ENCODE peak calls at places on chromosomes 16 and 17, in seven cellular contexts. R, C, O, H, V, F and M are unnamed samples.

GRCh38 chr17:71964559-71964958 is 156.3 kb upstream of the SOX9 start:
- DNase-seq in H (no peak), V (no peak), F (no peak), O (no peak), C (no peak), R (no peak), M (no peak)

GRCh38 chr17:50681260-50682200 is 26.2 kb downstream of the ANKRD40 start:
- DNase-seq in V (peak; percentile 66), O (peak; percentile 54), H (no peak), F (no peak), C (no peak), R (no peak), M (no peak)

GRCh38 chr17:38783227-38783626 is 16.1 kb downstream of the PIP4K2B start:
- DNase-seq in O (no peak), C (no peak), H (no peak), F (no peak), V (no peak), R (no peak), M (no peak)

GRCh38 chr17:3927628-3928010 is 11.4 kb upstream of the P2RX1 start:
- DNase-seq in H (no peak), C (no peak), O (no peak), V (no peak), R (no peak), F (no peak), M (no peak)

GRCh38 chr17:58308173-58308984 is 20.2 kb downstream of the TSPOAP1 start:
- DNase-seq in R (no peak), F (no peak), C (no peak), H (no peak), V (no peak), O (no peak), M (peak; percentile 86)

GRCh38 chr17:76276461-76277299 is 11.5 kb downstream of the UBALD2 start:
- DNase-seq in R (no peak), C (no peak), V (no peak), O (no peak), F (no peak), H (no peak), M (no peak)

GRCh38 chr16:58402796-58403195 is 10.5 kb downstream of the GINS3 start:
- DNase-seq in R (no peak), O (no peak), H (no peak), F (no peak), C (no peak), V (no peak), M (no peak)

GRCh38 chr17:82230627-82231311 is 1.9 kb downstream of the SLC16A3 start:
- DNase-seq in O (peak; percentile 94), C (no peak), F (peak; percentile 42), V (peak; percentile 77), H (no peak), R (no peak), M (no peak)

GRCh38 chr17:39174907-39175694 is 9.1 kb upstream of the ARL5C start:
- DNase-seq in R (peak; percentile 58), C (peak; percentile 38), V (peak; percentile 63), O (peak; percentile 88), H (peak; percentile 64), F (peak; percentile 64), M (peak; percentile 82)

GRCh38 chr17:11598274-11599221 is at the start of gene DNAH9:
- DNase-seq in V (peak; percentile 73), H (peak; percentile 98), O (peak; percentile 97), C (peak; percentile 56), R (no peak), F (no peak), M (peak; percentile 96)

GRCh38 chr16:8644513-8645140 is 23.1 kb downstream of the METTL22 start:
- DNase-seq in H (no peak), R (no peak), V (no peak), F (no peak), C (no peak), O (peak; percentile 22), M (no peak)

GRCh38 chr17:76161113-76161512 is 20.1 kb upstream of the FOXJ1 start:
- DNase-seq in C (no peak), V (no peak), F (no peak), H (no peak), R (no peak), O (no peak), M (no peak)

GRCh38 chr16:2194166-2194834 is 2.1 kb downstream of the CASKIN1 start:
- DNase-seq in V (peak; percentile 66), H (no peak), O (no peak), C (no peak), F (no peak), R (no peak), M (no peak)

GRCh38 chr16:19138601-19139000 is 24.8 kb downstream of the ITPRIPL2 start:
- DNase-seq in F (no peak), H (no peak), C (no peak), V (no peak), R (no peak), O (peak; percentile 57), M (no peak)

GRCh38 chr17:76925333-76925935 is 57.2 kb downstream of the MGAT5B start:
- DNase-seq in C (no peak), F (no peak), V (no peak), H (no peak), O (no peak), R (no peak), M (no peak)

GRCh38 chr16:55965099-55965498 is 89.9 kb upstream of the CES5A start:
- DNase-seq in R (no peak), H (no peak), C (no peak), O (no peak), V (no peak), F (no peak), M (no peak)

GRCh38 chr17:72126575-72127486 is 6.0 kb downstream of the SOX9 start:
- DNase-seq in V (peak; percentile 67), R (no peak), C (no peak), F (no peak), H (peak; percentile 40), O (no peak), M (no peak)